ENCODE peak calls at places on chromosomes 12 and 14, in eight cellular contexts. One of them, this sample, is unnamed.

GRCh38 chr12:101857043-101857558 is 20.3 kb upstream of the DRAM1 start:
- DNase-seq in HFFc6: peak
- DNase-seq in AG04449: peak
- DNase-seq in A549: no peak
- DNase-seq in left ventricle myocardium inferior: no peak
- DNase-seq in neural progenitor cell: no peak
- DNase-seq in MCF 10A: peak
- DNase-seq in cardiac muscle cell: no peak
- DNase-seq in this sample: no peak

GRCh38 chr12:92007787-92008186 is 137.9 kb downstream of the BTG1 start:
- DNase-seq in HFFc6: no peak
- DNase-seq in AG04449: no peak
- DNase-seq in A549: no peak
- DNase-seq in left ventricle myocardium inferior: no peak
- DNase-seq in neural progenitor cell: peak
- DNase-seq in MCF 10A: no peak
- DNase-seq in cardiac muscle cell: no peak
- DNase-seq in this sample: no peak

GRCh38 chr14:33377596-33378390 is 439.1 kb downstream of the NPAS3 start:
- DNase-seq in HFFc6: no peak
- DNase-seq in AG04449: no peak
- DNase-seq in A549: no peak
- DNase-seq in left ventricle myocardium inferior: no peak
- DNase-seq in neural progenitor cell: no peak
- DNase-seq in MCF 10A: no peak
- DNase-seq in cardiac muscle cell: no peak
- DNase-seq in this sample: no peak

GRCh38 chr14:64732066-64732465 is 27.8 kb downstream of the PLEKHG3 start:
- DNase-seq in HFFc6: no peak
- DNase-seq in AG04449: no peak
- DNase-seq in A549: no peak
- DNase-seq in left ventricle myocardium inferior: peak
- DNase-seq in neural progenitor cell: no peak
- DNase-seq in MCF 10A: no peak
- DNase-seq in cardiac muscle cell: no peak
- DNase-seq in this sample: no peak

GRCh38 chr14:21734457-21735074 is 60.9 kb upstream of the OR4E1 start:
- DNase-seq in HFFc6: no peak
- DNase-seq in AG04449: no peak
- DNase-seq in A549: peak
- DNase-seq in left ventricle myocardium inferior: no peak
- DNase-seq in neural progenitor cell: peak
- DNase-seq in MCF 10A: peak
- DNase-seq in cardiac muscle cell: peak
- DNase-seq in this sample: peak

GRCh38 chr12:13442457-13442856 is 245.9 kb downstream of the EMP1 start:
- DNase-seq in HFFc6: no peak
- DNase-seq in AG04449: no peak
- DNase-seq in A549: no peak
- DNase-seq in left ventricle myocardium inferior: no peak
- DNase-seq in neural progenitor cell: no peak
- DNase-seq in MCF 10A: no peak
- DNase-seq in cardiac muscle cell: no peak
- DNase-seq in this sample: no peak

GRCh38 chr12:25971675-25972035 is 13.2 kb downstream of the RASSF8 start:
- DNase-seq in HFFc6: no peak
- DNase-seq in AG04449: no peak
- DNase-seq in A549: no peak
- DNase-seq in left ventricle myocardium inferior: no peak
- DNase-seq in neural progenitor cell: no peak
- DNase-seq in MCF 10A: no peak
- DNase-seq in cardiac muscle cell: no peak
- DNase-seq in this sample: no peak

GRCh38 chr14:74932401-74932901 is 9.4 kb upstream of the RPS6KL1 start:
- DNase-seq in HFFc6: no peak
- DNase-seq in AG04449: no peak
- DNase-seq in A549: no peak
- DNase-seq in left ventricle myocardium inferior: no peak
- DNase-seq in neural progenitor cell: no peak
- DNase-seq in MCF 10A: no peak
- DNase-seq in cardiac muscle cell: no peak
- DNase-seq in this sample: no peak

GRCh38 chr14:102545461-102546265 is 36.1 kb upstream of the ANKRD9 start:
- DNase-seq in HFFc6: no peak
- DNase-seq in AG04449: no peak
- DNase-seq in A549: no peak
- DNase-seq in left ventricle myocardium inferior: no peak
- DNase-seq in neural progenitor cell: peak
- DNase-seq in MCF 10A: peak
- DNase-seq in cardiac muscle cell: no peak
- DNase-seq in this sample: peak

GRCh38 chr12:80648866-80649265 is 58.6 kb upstream of the MYF6 start:
- DNase-seq in HFFc6: peak
- DNase-seq in AG04449: peak
- DNase-seq in A549: no peak
- DNase-seq in left ventricle myocardium inferior: no peak
- DNase-seq in neural progenitor cell: no peak
- DNase-seq in MCF 10A: peak
- DNase-seq in cardiac muscle cell: no peak
- DNase-seq in this sample: no peak

GRCh38 chr12:74339211-74339610 is 198.4 kb upstream of the ATXN7L3B start:
- DNase-seq in HFFc6: no peak
- DNase-seq in AG04449: no peak
- DNase-seq in A549: no peak
- DNase-seq in left ventricle myocardium inferior: no peak
- DNase-seq in neural progenitor cell: no peak
- DNase-seq in MCF 10A: no peak
- DNase-seq in cardiac muscle cell: no peak
- DNase-seq in this sample: no peak

GRCh38 chr14:89214221-89214965 is 202.6 kb downstream of the FOXN3 start:
- DNase-seq in HFFc6: no peak
- DNase-seq in AG04449: no peak
- DNase-seq in A549: peak
- DNase-seq in left ventricle myocardium inferior: peak
- DNase-seq in neural progenitor cell: peak
- DNase-seq in MCF 10A: no peak
- DNase-seq in cardiac muscle cell: no peak
- DNase-seq in this sample: no peak
- TF ChIP-seq CTCF in HFFc6: no peak
- TF ChIP-seq CTCF in AG04449: no peak
- TF ChIP-seq CTCF in A549: no peak
- TF ChIP-seq CTCF in left ventricle myocardium inferior: peak
- TF ChIP-seq CTCF in neural progenitor cell: peak
- TF ChIP-seq CTCF in MCF 10A: no peak
- TF ChIP-seq CTCF in cardiac muscle cell: no peak
- TF ChIP-seq CTCF in this sample: no peak

GRCh38 chr12:21296751-21297406 is 37.8 kb downstream of the SLCO1A2 start:
- DNase-seq in HFFc6: peak
- DNase-seq in AG04449: no peak
- DNase-seq in A549: peak
- DNase-seq in left ventricle myocardium inferior: no peak
- DNase-seq in neural progenitor cell: peak
- DNase-seq in MCF 10A: peak
- DNase-seq in cardiac muscle cell: peak
- DNase-seq in this sample: no peak
- TF ChIP-seq CTCF in HFFc6: peak
- TF ChIP-seq CTCF in AG04449: peak
- TF ChIP-seq CTCF in A549: peak
- TF ChIP-seq CTCF in left ventricle myocardium inferior: peak
- TF ChIP-seq CTCF in neural progenitor cell: peak
- TF ChIP-seq CTCF in MCF 10A: peak
- TF ChIP-seq CTCF in cardiac muscle cell: peak
- TF ChIP-seq CTCF in this sample: peak

GRCh38 chr12:107992016-107992415 is 137.1 kb upstream of the WSCD2 start:
- DNase-seq in HFFc6: no peak
- DNase-seq in AG04449: no peak
- DNase-seq in A549: no peak
- DNase-seq in left ventricle myocardium inferior: no peak
- DNase-seq in neural progenitor cell: no peak
- DNase-seq in MCF 10A: no peak
- DNase-seq in cardiac muscle cell: peak
- DNase-seq in this sample: no peak

GRCh38 chr12:107984973-107985372 is 144.1 kb upstream of the WSCD2 start:
- DNase-seq in HFFc6: no peak
- DNase-seq in AG04449: no peak
- DNase-seq in A549: no peak
- DNase-seq in left ventricle myocardium inferior: no peak
- DNase-seq in neural progenitor cell: no peak
- DNase-seq in MCF 10A: no peak
- DNase-seq in cardiac muscle cell: no peak
- DNase-seq in this sample: no peak

GRCh38 chr12:107986183-107986582 is 142.9 kb upstream of the WSCD2 start:
- DNase-seq in HFFc6: no peak
- DNase-seq in AG04449: no peak
- DNase-seq in A549: no peak
- DNase-seq in left ventricle myocardium inferior: no peak
- DNase-seq in neural progenitor cell: no peak
- DNase-seq in MCF 10A: no peak
- DNase-seq in cardiac muscle cell: no peak
- DNase-seq in this sample: no peak

GRCh38 chr12:107992870-107993451 is 136.1 kb upstream of the WSCD2 start:
- DNase-seq in HFFc6: no peak
- DNase-seq in AG04449: no peak
- DNase-seq in A549: peak
- DNase-seq in left ventricle myocardium inferior: no peak
- DNase-seq in neural progenitor cell: peak
- DNase-seq in MCF 10A: peak
- DNase-seq in cardiac muscle cell: peak
- DNase-seq in this sample: peak

GRCh38 chr12:107990325-107990724 is 138.8 kb upstream of the WSCD2 start:
- DNase-seq in HFFc6: no peak
- DNase-seq in AG04449: no peak
- DNase-seq in A549: peak
- DNase-seq in left ventricle myocardium inferior: peak
- DNase-seq in neural progenitor cell: peak
- DNase-seq in MCF 10A: peak
- DNase-seq in cardiac muscle cell: peak
- DNase-seq in this sample: peak
- TF ChIP-seq CTCF in HFFc6: no peak
- TF ChIP-seq CTCF in AG04449: no peak
- TF ChIP-seq CTCF in A549: peak
- TF ChIP-seq CTCF in left ventricle myocardium inferior: peak
- TF ChIP-seq CTCF in neural progenitor cell: peak
- TF ChIP-seq CTCF in MCF 10A: peak
- TF ChIP-seq CTCF in cardiac muscle cell: peak
- TF ChIP-seq CTCF in this sample: no peak

GRCh38 chr14:35138585-35138984 is 16.2 kb downstream of the PRORP start:
- DNase-seq in HFFc6: no peak
- DNase-seq in AG04449: no peak
- DNase-seq in A549: no peak
- DNase-seq in left ventricle myocardium inferior: no peak
- DNase-seq in neural progenitor cell: no peak
- DNase-seq in MCF 10A: no peak
- DNase-seq in cardiac muscle cell: no peak
- DNase-seq in this sample: no peak

GRCh38 chr14:35144029-35144428 is 21.7 kb downstream of the PRORP start:
- DNase-seq in HFFc6: no peak
- DNase-seq in AG04449: no peak
- DNase-seq in A549: no peak
- DNase-seq in left ventricle myocardium inferior: no peak
- DNase-seq in neural progenitor cell: no peak
- DNase-seq in MCF 10A: no peak
- DNase-seq in cardiac muscle cell: no peak
- DNase-seq in this sample: no peak

GRCh38 chr14:35146711-35147149 is 24.4 kb downstream of the PRORP start:
- DNase-seq in HFFc6: no peak
- DNase-seq in AG04449: no peak
- DNase-seq in A549: no peak
- DNase-seq in left ventricle myocardium inferior: no peak
- DNase-seq in neural progenitor cell: no peak
- DNase-seq in MCF 10A: no peak
- DNase-seq in cardiac muscle cell: no peak
- DNase-seq in this sample: no peak

GRCh38 chr14:35140718-35141581 is 18.6 kb downstream of the PRORP start:
- DNase-seq in HFFc6: peak
- DNase-seq in AG04449: no peak
- DNase-seq in A549: no peak
- DNase-seq in left ventricle myocardium inferior: no peak
- DNase-seq in neural progenitor cell: no peak
- DNase-seq in MCF 10A: no peak
- DNase-seq in cardiac muscle cell: no peak
- DNase-seq in this sample: no peak
- TF ChIP-seq CTCF in HFFc6: peak
- TF ChIP-seq CTCF in AG04449: no peak
- TF ChIP-seq CTCF in A549: peak
- TF ChIP-seq CTCF in left ventricle myocardium inferior: peak
- TF ChIP-seq CTCF in neural progenitor cell: no peak
- TF ChIP-seq CTCF in MCF 10A: peak
- TF ChIP-seq CTCF in cardiac muscle cell: peak
- TF ChIP-seq CTCF in this sample: peak

DNA sequence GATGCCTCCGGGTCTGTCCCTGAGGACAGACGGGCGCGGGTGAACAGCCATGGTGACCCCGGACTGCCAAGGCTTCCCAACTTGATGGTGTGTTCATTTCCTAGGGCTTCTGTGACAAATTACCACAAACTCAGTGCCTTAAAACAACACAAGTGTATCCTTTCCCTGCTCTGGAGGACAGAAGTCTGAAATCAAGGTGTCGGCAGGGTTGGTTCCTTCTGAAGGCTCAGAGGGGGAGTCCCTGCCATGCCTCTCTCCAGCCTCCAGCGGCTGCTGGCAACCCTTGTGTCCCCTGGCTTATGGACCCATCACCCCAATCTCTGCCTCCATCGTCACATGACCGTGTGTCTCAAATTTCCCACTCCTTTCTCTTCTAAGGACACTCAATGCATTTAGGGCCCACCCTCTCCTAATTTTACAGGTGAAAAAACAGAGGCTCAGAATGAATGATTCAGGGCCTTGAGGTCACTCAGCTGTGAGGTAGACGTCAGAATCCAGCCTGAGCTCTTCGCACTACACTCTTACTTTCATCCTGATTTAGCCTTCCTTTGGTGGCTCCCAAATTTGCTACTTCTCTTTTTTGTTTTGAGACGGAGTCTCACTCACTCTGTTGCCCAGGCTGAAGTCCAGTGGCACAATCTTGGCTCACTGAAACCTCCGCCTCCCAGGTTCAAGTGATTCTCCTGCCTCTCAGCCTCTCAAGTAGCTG is 45.4 kb downstream of the VCPKMT start:
- DNase-seq in HFFc6: no peak
- DNase-seq in AG04449: no peak
- DNase-seq in A549: no peak
- DNase-seq in left ventricle myocardium inferior: no peak
- DNase-seq in neural progenitor cell: no peak
- DNase-seq in MCF 10A: no peak
- DNase-seq in cardiac muscle cell: no peak
- DNase-seq in this sample: no peak
- TF ChIP-seq CTCF in HFFc6: no peak
- TF ChIP-seq CTCF in AG04449: no peak
- TF ChIP-seq CTCF in A549: no peak
- TF ChIP-seq CTCF in left ventricle myocardium inferior: no peak
- TF ChIP-seq CTCF in neural progenitor cell: no peak
- TF ChIP-seq CTCF in MCF 10A: no peak
- TF ChIP-seq CTCF in cardiac muscle cell: no peak
- TF ChIP-seq CTCF in this sample: no peak

GRCh38 chr12:129237881-129238280 is 384.6 kb downstream of the GLT1D1 start:
- DNase-seq in HFFc6: no peak
- DNase-seq in AG04449: no peak
- DNase-seq in A549: no peak
- DNase-seq in left ventricle myocardium inferior: no peak
- DNase-seq in neural progenitor cell: no peak
- DNase-seq in MCF 10A: no peak
- DNase-seq in cardiac muscle cell: no peak
- DNase-seq in this sample: no peak
- TF ChIP-seq CTCF in HFFc6: no peak
- TF ChIP-seq CTCF in AG04449: no peak
- TF ChIP-seq CTCF in A549: no peak
- TF ChIP-seq CTCF in left ventricle myocardium inferior: no peak
- TF ChIP-seq CTCF in neural progenitor cell: peak
- TF ChIP-seq CTCF in MCF 10A: no peak
- TF ChIP-seq CTCF in cardiac muscle cell: no peak
- TF ChIP-seq CTCF in this sample: no peak